ENCODE peak calls at places on chromosomes 5 and 9, in eight cellular contexts. O is IMR-90, F is heart right ventricle, X is sigmoid colon, H is GM23338, C is psoas muscle, U is breast epithelium, R is Peyer's patch. T is an unnamed sample.
A peak's percentile ranks its signal among the peaks of the same experiment; 100 is the strongest.

GRCh38 chr5:118366429-118366828 is 621.9 kb downstream of the DTWD2 start:
- DNase-seq in O (no peak), F (no peak), X (no peak), H (no peak), C (no peak), U (no peak), R (no peak), T (no peak)

GRCh38 chr5:34686762-34687268 is 30.7 kb downstream of the RAI14 start:
- DNase-seq in O (peak; percentile 99), F (peak; percentile 42), X (peak; percentile 89), H (no peak), C (peak; percentile 21), U (no peak), R (no peak), T (no peak)

GRCh38 chr9:76032652-76033373 is 142.3 kb downstream of the PCSK5 start:
- DNase-seq in O (no peak), F (no peak), X (no peak), H (no peak), C (no peak), U (no peak), R (no peak), T (no peak)

GRCh38 chr9:126722922-126723806 is 81.7 kb upstream of the ZBTB43 start:
- DNase-seq in O (no peak), F (peak; percentile 56), X (peak; percentile 80), H (peak; percentile 70), C (peak; percentile 44), U (no peak), R (peak; percentile 83), T (no peak)

GRCh38 chr9:5846501-5846921 is 13.6 kb upstream of the ERMP1 start:
- DNase-seq in O (peak; percentile 28), F (no peak), X (no peak), H (no peak), C (no peak), U (no peak), R (no peak), T (no peak)

GRCh38 chr9:68981825-68982224 is 32.1 kb downstream of the PRKACG start:
- DNase-seq in O (no peak), F (no peak), X (no peak), H (peak; percentile 33), C (no peak), U (no peak), R (no peak), T (no peak)

GRCh38 chr9:127654619-127655018 is 42.5 kb downstream of the STXBP1 start:
- DNase-seq in O (no peak), F (no peak), X (no peak), H (peak; percentile 66), C (no peak), U (no peak), R (no peak), T (no peak)

GRCh38 chr9:98235126-98235525 is 20.3 kb downstream of the TBC1D2 start:
- DNase-seq in O (peak; percentile 58), F (no peak), X (no peak), H (no peak), C (no peak), U (no peak), R (no peak), T (no peak)

GRCh38 chr9:13034696-13035006 is 244.8 kb downstream of the MPDZ start:
- DNase-seq in O (no peak), F (no peak), X (no peak), H (no peak), C (no peak), U (no peak), R (no peak), T (no peak)

GRCh38 chr5:139955616-139956283 is 87.3 kb downstream of the NRG2 start:
- DNase-seq in O (no peak), F (no peak), X (no peak), H (peak; percentile 28), C (no peak), U (no peak), R (no peak), T (no peak)

GRCh38 chr9:132670359-132670815 is at the start of gene GTF3C4:
- DNase-seq in O (peak; percentile 12), F (peak; percentile 88), X (peak; percentile 94), H (peak; percentile 89), C (peak; percentile 83), U (peak; percentile 82), R (peak; percentile 88), T (peak; percentile 26)

DNA sequence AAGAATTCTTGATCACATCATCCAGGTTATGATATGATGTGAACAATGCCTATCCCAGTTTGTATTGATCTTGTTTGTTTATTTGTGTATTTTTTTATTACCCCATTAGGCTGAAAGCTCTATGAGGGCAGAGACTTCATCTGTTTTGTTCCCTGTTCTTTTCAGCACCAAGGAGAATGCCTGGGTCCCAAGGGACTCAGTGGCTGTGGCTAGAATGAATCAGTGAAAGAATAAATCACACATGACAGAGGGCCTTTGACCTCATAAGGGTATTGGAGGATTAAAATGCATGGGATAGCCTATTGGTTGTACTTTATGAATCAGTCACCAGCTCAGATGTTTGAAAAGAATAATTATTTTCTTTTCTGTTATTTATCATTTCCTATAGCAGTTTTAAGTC is 292.2 kb downstream of the GAS1 start:
- DNase-seq in O (peak; percentile 19), F (no peak), X (no peak), H (no peak), C (no peak), U (no peak), R (no peak), T (no peak)
- H3K27ac ChIP-seq in O (no peak overlapping the region), F (no peak overlapping the region), X (no peak overlapping the region), H (no peak overlapping the region), C (no peak overlapping the region), U (no peak overlapping the region), R (no peak overlapping the region), T (no peak overlapping the region)

DNA sequence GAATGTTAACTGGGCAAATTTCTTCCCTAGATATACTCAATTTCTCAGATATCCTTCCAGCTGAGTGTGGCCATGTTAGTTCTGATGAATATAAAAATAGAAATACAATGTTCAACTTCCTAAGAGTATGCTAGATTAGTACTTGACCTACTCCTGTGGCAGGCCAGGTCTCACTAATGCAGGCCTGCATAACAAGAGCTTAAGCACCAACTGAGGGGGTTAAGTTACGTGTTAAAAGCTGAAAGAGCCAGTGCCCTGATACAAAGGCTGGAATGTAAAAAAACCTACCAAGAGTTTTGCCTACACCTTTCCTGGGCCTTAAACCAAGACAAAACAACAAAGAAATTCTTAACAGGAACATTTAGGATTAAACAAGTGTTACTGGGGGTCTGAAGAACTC is 102.8 kb downstream of the MRPS30 start:
- DNase-seq in O (no peak), F (no peak), X (no peak), H (peak; percentile 66), C (no peak), U (no peak), R (no peak), T (no peak)
- H3K27ac ChIP-seq in O (no peak overlapping the region), F (no peak overlapping the region), X (no peak overlapping the region), H (peak overlapping the region; percentile 24), C (no peak overlapping the region), U (no peak overlapping the region), R (no peak overlapping the region), T (no peak overlapping the region)

DNA sequence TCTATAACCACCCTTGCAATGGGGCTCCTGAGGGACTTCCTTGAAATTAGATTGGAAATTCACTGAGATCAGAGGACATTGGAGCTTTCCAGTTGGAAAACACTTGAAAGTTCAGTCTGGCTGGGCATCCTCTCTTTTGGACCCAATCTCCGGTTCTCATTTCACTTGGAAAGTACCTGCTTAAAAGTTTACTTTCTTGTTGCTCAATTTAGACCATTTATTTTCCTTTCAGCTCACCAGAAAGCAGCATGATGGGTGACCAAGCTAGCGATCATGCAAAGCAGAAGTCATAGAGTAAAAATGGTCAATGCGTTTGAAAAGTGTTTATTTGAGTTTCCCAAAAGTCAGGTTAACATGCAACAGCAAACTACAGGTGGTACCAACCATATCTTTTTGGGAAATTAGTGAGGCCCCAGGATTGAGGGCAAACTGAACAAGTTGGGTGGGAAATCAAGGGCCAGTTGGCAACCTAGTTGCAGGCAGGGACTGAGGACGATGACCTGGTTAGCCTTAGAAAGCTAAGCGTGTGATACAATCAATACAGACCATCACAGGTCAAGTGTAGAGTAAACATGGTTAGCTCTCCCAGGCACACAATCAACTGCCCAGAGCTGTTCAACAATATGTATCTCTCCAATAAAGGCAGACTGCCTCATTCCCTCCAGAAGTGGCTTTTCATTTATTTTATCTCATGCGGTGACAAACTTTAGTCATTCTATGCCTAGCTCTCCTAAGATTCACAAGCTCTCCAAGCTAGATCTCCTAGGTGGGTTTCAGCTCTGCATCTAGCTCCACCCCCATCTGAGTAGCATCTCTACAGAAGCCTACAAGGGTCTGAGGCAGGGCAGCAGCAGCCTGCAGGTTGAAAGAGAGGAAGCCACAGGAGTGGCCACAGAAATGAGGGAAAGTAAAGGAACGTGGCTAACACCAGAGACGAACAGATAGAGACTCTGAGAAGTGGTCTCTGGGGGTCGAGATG is 136.9 kb downstream of the UGCG start:
- DNase-seq in O (no peak), F (no peak), X (no peak), H (no peak), C (no peak), U (no peak), R (no peak), T (no peak)
- H3K27ac ChIP-seq in O (peak overlapping the region; percentile 63), F (no peak overlapping the region), X (no peak overlapping the region), H (no peak overlapping the region), C (no peak overlapping the region), U (no peak overlapping the region), R (no peak overlapping the region), T (no peak overlapping the region)

GRCh38 chr5:74392698-74393431 is 247.7 kb downstream of the ENC1 start:
- DNase-seq in O (peak; percentile 55), F (no peak), X (no peak), H (no peak), C (no peak), U (no peak), R (no peak), T (no peak)

GRCh38 chr5:74396913-74397606 is 243.5 kb downstream of the ENC1 start:
- DNase-seq in O (no peak), F (no peak), X (no peak), H (no peak), C (no peak), U (no peak), R (no peak), T (no peak)

GRCh38 chr5:74394543-74394923 is 246.0 kb downstream of the ENC1 start:
- DNase-seq in O (no peak), F (no peak), X (no peak), H (peak; percentile 48), C (no peak), U (no peak), R (no peak), T (no peak)

GRCh38 chr5:74393943-74394342 is 246.6 kb downstream of the ENC1 start:
- DNase-seq in O (no peak), F (no peak), X (no peak), H (no peak), C (no peak), U (no peak), R (no peak), T (no peak)

DNA sequence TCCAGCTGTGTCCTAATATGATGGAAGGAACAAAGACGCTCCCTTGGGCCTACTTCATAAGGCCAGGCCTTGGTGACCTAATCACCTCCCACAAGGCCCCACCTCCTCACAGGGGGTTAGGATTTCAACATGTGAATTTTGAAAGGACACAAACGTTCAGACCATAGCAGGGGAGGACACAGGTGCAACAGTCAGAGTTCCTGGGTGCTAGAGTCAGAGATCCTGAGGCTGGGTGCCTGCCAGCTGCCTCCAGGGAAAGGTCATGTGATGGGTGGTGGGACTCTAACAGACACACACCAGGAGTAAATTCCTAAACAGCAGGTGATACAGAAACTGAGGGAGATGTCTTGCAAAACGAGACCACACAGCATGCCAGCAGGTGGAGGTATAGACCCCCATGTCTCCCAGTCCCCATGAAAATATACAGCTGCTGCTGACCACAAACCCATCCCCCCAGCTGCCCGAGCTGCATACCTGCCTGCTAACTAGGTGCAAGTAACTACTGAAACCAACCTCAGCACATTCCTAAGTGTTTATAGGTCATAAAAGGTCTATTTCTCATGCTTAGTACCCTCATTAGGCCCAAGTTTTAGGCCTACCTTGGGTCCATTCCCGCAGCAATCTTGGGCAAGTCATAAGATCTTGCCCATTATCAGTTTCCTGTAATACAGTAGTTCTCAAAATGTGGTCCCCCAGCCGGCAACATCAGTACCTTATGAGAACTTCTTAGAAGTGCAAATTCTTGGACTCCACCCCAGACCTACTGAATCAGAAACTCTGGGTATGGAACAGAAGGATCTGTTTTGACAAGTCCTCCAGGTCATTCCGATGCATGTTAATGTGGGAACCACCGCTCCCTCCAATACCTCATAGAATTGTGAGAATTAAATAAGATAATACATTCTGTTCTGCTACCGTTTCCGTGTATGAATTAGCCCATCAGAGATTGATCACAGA is 245.3 kb downstream of the ENC1 start:
- DNase-seq in O (no peak), F (no peak), X (no peak), H (peak; percentile 90), C (no peak), U (no peak), R (no peak), T (no peak)
- H3K27ac ChIP-seq in O (no peak overlapping the region), F (no peak overlapping the region), X (no peak overlapping the region), H (no peak overlapping the region), C (no peak overlapping the region), U (no peak overlapping the region), R (no peak overlapping the region), T (no peak overlapping the region)

T was measured in substantia nigra.